ENCODE peak calls at places on chromosome 20, in four cellular contexts. K is SK-N-SH, D is K562, S is HepG2. W is an unnamed sample.

GRCh38 chr20:37800618-37801017 is 102.3 kb upstream of the VSTM2L start:
- DNase-seq in K (no peak), S (no peak), D (no peak), W (no peak)

GRCh38 chr20:38727602-38728236 is 3.4 kb downstream of the SLC32A1 start:
- DNase-seq in D (no peak), S (no peak), K (no peak), W (no peak)

GRCh38 chr20:38878798-38879197 is 47.4 kb upstream of the FAM83D start:
- DNase-seq in D (no peak), S (peak), K (no peak), W (no peak)

GRCh38 chr20:6783752-6784725 is 16.6 kb downstream of the BMP2 start:
- DNase-seq in S (no peak), D (no peak), K (no peak), W (no peak)

GRCh38 chr20:20084296-20084752 is 32.0 kb downstream of the CFAP61 start:
- DNase-seq in S (no peak), D (no peak), K (no peak), W (no peak)

GRCh38 chr20:63126876-63127699 is 88.8 kb downstream of the YTHDF1 start:
- DNase-seq in K (no peak), D (no peak), S (no peak), W (no peak)

GRCh38 chr20:24691901-24692351 is 222.5 kb downstream of the SYNDIG1 start:
- DNase-seq in S (no peak), K (peak), D (no peak), W (no peak)

GRCh38 chr20:59735917-59736316 is 131.6 kb downstream of the PHACTR3 start:
- DNase-seq in D (no peak), S (no peak), K (no peak), W (no peak)

GRCh38 chr20:62771396-62772102 is 24.7 kb upstream of the MRGBP start:
- DNase-seq in K (no peak), D (no peak), S (no peak), W (no peak)

GRCh38 chr20:23336476-23336875 is 14.1 kb upstream of the NXT1 start:
- DNase-seq in S (peak), K (no peak), D (no peak), W (no peak)

GRCh38 chr20:44650777-44651493 is 564 bp downstream of the ADA start:
- DNase-seq in D (peak), S (no peak), K (no peak), W (no peak)

GRCh38 chr20:9156529-9157280 is 87.8 kb downstream of the PLCB4 start:
- DNase-seq in D (no peak), S (no peak), K (no peak), W (no peak)

GRCh38 chr20:49751397-49751735 is 37.7 kb upstream of the B4GALT5 start:
- DNase-seq in D (no peak), K (no peak), S (no peak), W (no peak)

GRCh38 chr20:23286346-23286745 is 64.2 kb upstream of the NXT1 start:
- DNase-seq in D (no peak), S (no peak), K (no peak), W (no peak)

GRCh38 chr20:25277051-25277801 is 29.3 kb downstream of the PYGB start:
- DNase-seq in S (no peak), D (no peak), K (no peak), W (no peak)

GRCh38 chr20:47963022-47963421 is 177.7 kb upstream of the SULF2 start:
- DNase-seq in K (peak), S (no peak), D (no peak), W (no peak)

GRCh38 chr20:59163641-59164530 is at the start of gene ZNF831:
- DNase-seq in D (no peak), S (no peak), K (no peak), W (no peak)

GRCh38 chr20:48919882-48920526 is 1.5 kb upstream of the ARFGEF2 start:
- DNase-seq in D (no peak), K (no peak), S (peak), W (no peak)

GRCh38 chr20:23326774-23327173 is 23.8 kb upstream of the NXT1 start:
- DNase-seq in D (no peak), K (no peak), S (no peak), W (no peak)

GRCh38 chr20:63898882-63899558 is 4.1 kb downstream of the DNAJC5 start:
- DNase-seq in S (no peak), K (no peak), D (no peak), W (no peak)

GRCh38 chr20:10076126-10077080 is 41.6 kb downstream of the ANKEF1 start:
- DNase-seq in K (no peak), D (no peak), S (no peak), W (no peak)

GRCh38 chr20:6827472-6827871 is 60.0 kb downstream of the BMP2 start:
- DNase-seq in K (no peak), D (no peak), S (no peak), W (no peak)

GRCh38 chr20:44448753-44449546 is 26.7 kb upstream of the TTPAL start:
- DNase-seq in S (peak), D (peak), K (peak), W (peak)

GRCh38 chr20:44601801-44602204 is 19.4 kb downstream of the PKIG start:
- DNase-seq in K (no peak), D (no peak), S (no peak), W (no peak)

GRCh38 chr20:37522258-37523011 is 1.4 kb downstream of the NNAT start:
- DNase-seq in D (no peak), K (peak), S (no peak), W (no peak)

GRCh38 chr20:35771367-35771688 is 487 bp upstream of the PHF20 start:
- DNase-seq in K (no peak), D (no peak), S (no peak), W (no peak)

GRCh38 chr20:35640724-35641123 is 24.0 kb downstream of the CPNE1 start:
- DNase-seq in S (no peak), K (no peak), D (no peak), W (no peak)

GRCh38 chr20:50215101-50215500 is 24.5 kb downstream of the CEBPB start:
- DNase-seq in S (no peak), K (no peak), D (no peak), W (no peak)

GRCh38 chr20:58825450-58825849 is 25.3 kb downstream of the GNAS-AS1 start:
- DNase-seq in K (no peak), S (no peak), D (no peak), W (no peak)

GRCh38 chr20:37552415-37552814 is 24.7 kb upstream of the BLCAP start:
- DNase-seq in K (no peak), D (no peak), S (no peak), W (no peak)

GRCh38 chr20:38920411-38920810 is 5.8 kb upstream of the FAM83D start:
- DNase-seq in K (no peak), S (no peak), D (no peak), W (no peak)

GRCh38 chr20:771741-772464 is 3.6 kb upstream of the SLC52A3 start:
- DNase-seq in S (no peak), D (no peak), K (no peak), W (no peak)

GRCh38 chr20:764255-764654 is 4.0 kb downstream of the SLC52A3 start:
- DNase-seq in D (no peak), K (no peak), S (no peak), W (no peak)

GRCh38 chr20:770691-771090 is 2.4 kb upstream of the SLC52A3 start:
- DNase-seq in K (no peak), S (no peak), D (no peak), W (no peak)

GRCh38 chr20:766906-767305 is 1.4 kb downstream of the SLC52A3 start:
- DNase-seq in D (no peak), S (no peak), K (no peak), W (no peak)

GRCh38 chr20:768426-768978 is at the start of gene SLC52A3:
- DNase-seq in S (peak), D (peak), K (no peak), W (peak)
- TF ChIP-seq ELF1 in S (no peak), D (no peak), K (no peak), W (no peak)

DNA sequence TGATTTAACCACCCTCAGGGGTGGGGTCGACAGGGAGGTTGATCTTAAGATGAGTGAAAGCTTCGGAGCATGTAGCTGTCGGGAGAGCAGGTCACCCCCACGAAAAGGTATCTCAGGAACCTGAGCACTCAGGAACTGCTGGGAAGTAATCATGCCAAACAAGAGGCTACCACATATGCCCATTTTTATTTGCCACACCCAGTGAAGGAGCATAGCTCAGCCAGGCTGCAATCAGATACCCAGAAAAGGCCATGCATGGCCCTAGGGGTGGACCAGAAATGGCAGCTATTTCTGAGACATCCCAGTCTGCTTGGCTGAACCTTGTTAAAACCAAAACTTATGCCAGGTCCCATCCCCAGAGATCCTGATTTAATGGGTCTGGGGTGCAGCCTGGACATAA is 72.7 kb upstream of the ISM1 start:
- DNase-seq in S (no peak), K (no peak), D (no peak), W (no peak)
- H2AFZ ChIP-seq in S (no peak), K (no peak), D (no peak), W (no peak)

DNA sequence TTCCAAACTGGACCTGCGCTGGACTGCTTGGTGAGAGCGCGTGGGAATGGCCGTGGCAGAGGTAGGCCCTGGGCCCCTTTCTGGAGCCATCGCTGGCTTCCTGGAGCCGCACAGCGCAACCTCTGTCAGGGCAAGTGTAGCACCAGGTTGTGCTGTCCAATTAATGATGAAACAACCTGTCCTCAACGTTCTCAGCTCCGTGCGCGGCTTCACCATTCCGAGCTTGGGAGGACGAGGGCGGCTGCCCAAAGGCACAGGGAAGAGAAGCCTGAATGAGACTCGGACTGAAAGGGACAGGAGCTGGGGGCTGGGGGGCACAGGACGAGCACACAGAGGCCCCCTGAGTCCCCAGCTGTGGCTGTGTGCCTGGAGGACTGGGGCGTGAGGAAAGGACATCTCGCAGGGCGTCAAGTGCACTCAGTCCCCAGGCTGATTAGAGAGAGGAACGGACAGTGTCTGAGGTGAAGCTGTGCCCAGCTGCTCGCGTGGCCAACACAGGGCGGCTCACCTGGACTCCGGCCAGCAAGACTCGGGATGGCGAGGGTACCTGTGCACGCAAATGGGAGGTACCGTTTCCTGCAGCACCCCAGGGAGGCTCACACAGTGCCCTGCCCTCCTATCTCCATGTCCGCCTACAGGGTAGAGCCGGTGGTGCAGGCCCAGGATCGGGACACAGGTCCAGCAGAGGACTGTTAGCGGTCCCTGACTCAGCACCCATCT is 403.3 kb downstream of the TAF4 start:
- DNase-seq in S (no peak), K (peak), D (peak), W (no peak)
- TF ChIP-seq ELF1 in S (no peak), K (no peak), D (no peak), W (no peak)

GRCh38 chr20:56625837-56626236 is 3.3 kb upstream of the TFAP2C start:
- DNase-seq in D (no peak), K (no peak), S (no peak), W (no peak)

GRCh38 chr20:56627122-56628014 is 1.7 kb upstream of the TFAP2C start:
- DNase-seq in S (no peak), D (no peak), K (peak), W (no peak)

GRCh38 chr20:56626367-56627121 is 2.6 kb upstream of the TFAP2C start:
- DNase-seq in K (peak), S (no peak), D (peak), W (peak)

GRCh38 chr20:56628015-56628872 is 862 bp upstream of the TFAP2C start:
- DNase-seq in K (peak), D (no peak), S (no peak), W (no peak)

DNA sequence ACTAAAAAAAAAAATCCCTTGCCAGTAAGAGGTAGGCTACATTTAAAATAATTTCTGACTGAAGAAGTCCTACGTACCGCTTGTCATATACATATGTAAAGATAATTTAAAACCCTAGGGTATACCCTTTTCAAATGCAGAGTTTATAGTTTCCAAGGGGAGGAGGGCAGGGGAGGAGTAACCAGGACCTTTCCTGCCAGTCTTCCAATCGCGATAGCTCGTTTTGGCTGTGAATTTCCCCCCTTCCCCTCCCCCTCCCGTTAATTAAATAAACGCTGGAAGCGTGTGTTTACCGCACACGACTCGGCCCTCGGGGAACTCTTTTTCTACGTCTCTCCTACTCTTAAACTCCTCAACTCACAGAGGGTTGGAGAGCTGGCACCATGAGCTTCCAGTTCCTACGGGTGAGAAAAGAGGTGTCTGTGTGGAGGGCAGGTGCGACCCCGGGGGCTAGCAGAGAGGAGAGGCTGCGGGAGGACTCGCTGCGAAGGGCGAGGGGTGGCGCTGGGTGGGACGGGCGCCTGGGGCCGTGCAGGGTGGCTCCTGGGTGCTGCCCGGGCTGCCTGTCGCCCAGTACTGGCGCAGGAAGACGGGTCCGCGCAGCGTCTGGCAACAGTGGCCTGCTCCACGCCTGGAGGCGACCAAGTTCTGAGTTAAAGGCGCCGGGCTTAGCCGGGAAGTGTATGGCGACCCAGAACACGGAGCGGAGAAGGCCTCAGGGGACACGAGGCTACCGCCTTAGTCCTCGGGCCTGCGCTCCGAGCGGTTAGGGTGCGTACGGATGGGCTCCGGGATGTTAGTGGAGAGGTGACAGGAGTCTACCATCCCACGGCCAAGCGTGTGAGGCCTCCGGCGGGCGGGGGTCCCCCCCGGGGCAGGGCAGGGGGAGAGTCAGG is 4.1 kb upstream of the TFAP2C start:
- DNase-seq in D (no peak), S (no peak), K (peak), W (no peak)
- H2AFZ ChIP-seq in D (no peak), S (no peak), K (no peak), W (no peak)

GRCh38 chr20:12371955-12372354 is 454.3 kb downstream of the BTBD3 start:
- DNase-seq in D (no peak), K (no peak), S (no peak), W (no peak)
- TF ChIP-seq ELF1 in D (no peak), K (no peak), S (no peak), W (no peak)